ENCODE peak calls at places on chromosomes 4 and X, in ten cellular contexts. L is GM23338, P is tibial nerve, O is right atrium auricular region, G is left ventricle myocardium inferior, Q is A673, D is IMR-90, W is PC-9, E is astrocyte of the spinal cord, C is neural crest cell. H is an unnamed sample.

GRCh38 chrX:153819398-153820083 is 10.8 kb downstream of the PDZD4 start:
- DNase-seq in O (no peak), G (no peak), D (no peak), L (no peak), C (no peak), E (no peak), P (no peak), Q (no peak), W (no peak), H (no peak)

GRCh38 chr4:52250124-52250523 is 199.0 kb downstream of the SPATA18 start:
- DNase-seq in D (no peak), E (peak), G (peak), O (peak), Q (peak), C (no peak), L (no peak), P (peak), W (no peak), H (peak)

GRCh38 chr4:88291003-88291402 is 6.6 kb upstream of the PPM1K start:
- DNase-seq in E (peak), W (no peak), L (peak), G (no peak), D (peak), C (no peak), Q (no peak), O (no peak), P (peak), H (no peak)

GRCh38 chr4:168886361-168886760 is 123.7 kb downstream of the CBR4 start:
- DNase-seq in C (no peak), Q (no peak), W (peak), D (peak), L (no peak), E (peak), P (no peak), O (no peak), G (no peak), H (no peak)

GRCh38 chr4:161256172-161256571 is 907.6 kb downstream of the FSTL5 start:
- DNase-seq in P (no peak), L (peak), E (peak), W (no peak), C (no peak), G (no peak), D (no peak), O (no peak), Q (peak), H (no peak)

GRCh38 chr4:22093126-22093525 is 144.6 kb upstream of the KCNIP4 start:
- DNase-seq in O (no peak), L (no peak), P (no peak), G (no peak), E (no peak), D (no peak), C (no peak), Q (no peak), W (no peak), H (no peak)

GRCh38 chrX:142089193-142089592 is 115.9 kb downstream of the MAGEC2 start:
- DNase-seq in E (peak), C (no peak), D (peak), L (peak), O (no peak), P (no peak), W (no peak), Q (no peak), G (no peak), H (no peak)

GRCh38 chr4:38210396-38211114 is 250.4 kb downstream of the PTTG2 start:
- DNase-seq in L (peak), D (no peak), Q (no peak), E (peak), O (no peak), W (no peak), G (no peak), P (no peak), C (no peak), H (no peak)

GRCh38 chr4:110907801-110908313 is 285.0 kb upstream of the PITX2 start:
- DNase-seq in W (no peak), P (no peak), G (no peak), E (no peak), C (no peak), Q (no peak), L (no peak), O (no peak), D (no peak), H (no peak)

GRCh38 chr4:72631296-72631695 is 62.3 kb upstream of the ADAMTS3 start:
- DNase-seq in E (peak), G (peak), P (peak), D (peak), W (peak), C (no peak), Q (no peak), L (no peak), O (no peak), H (no peak)

GRCh38 chr4:27716693-27717505 is 856.3 kb downstream of the STIM2 start:
- DNase-seq in O (no peak), P (no peak), D (no peak), Q (no peak), C (no peak), G (no peak), L (peak), W (no peak), E (no peak), H (no peak)
- TF ChIP-seq CTCF in O (no peak), P (no peak), D (no peak), Q (no peak), C (no peak), G (no peak), L (peak), W (no peak), E (peak), H (no peak)

DNA sequence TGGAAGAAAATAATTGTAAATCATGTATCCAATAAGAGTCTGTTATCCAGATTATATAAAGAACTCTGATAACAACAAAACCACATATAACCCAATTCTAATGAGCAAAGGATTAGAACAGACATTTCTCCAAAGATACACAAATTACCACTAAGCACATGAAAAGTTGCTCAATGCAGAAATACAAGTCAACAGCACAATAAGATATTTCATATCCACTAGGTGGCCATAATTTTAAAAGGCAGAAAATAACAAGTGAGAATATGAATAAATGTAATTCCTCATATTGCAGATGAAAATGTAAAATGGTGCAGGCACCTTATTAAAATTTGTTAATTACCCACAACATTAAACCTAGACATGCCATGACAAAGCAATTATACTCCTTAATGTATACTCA is 73.9 kb upstream of the ZCCHC13 start:
- DNase-seq in W (no peak), L (no peak), P (no peak), C (no peak), D (no peak), E (no peak), O (no peak), G (no peak), Q (no peak), H (no peak)
- TF ChIP-seq CTCF in W (no peak), L (no peak), P (peak), C (peak), D (no peak), E (no peak), O (no peak), G (peak), Q (peak), H (no peak)

DNA sequence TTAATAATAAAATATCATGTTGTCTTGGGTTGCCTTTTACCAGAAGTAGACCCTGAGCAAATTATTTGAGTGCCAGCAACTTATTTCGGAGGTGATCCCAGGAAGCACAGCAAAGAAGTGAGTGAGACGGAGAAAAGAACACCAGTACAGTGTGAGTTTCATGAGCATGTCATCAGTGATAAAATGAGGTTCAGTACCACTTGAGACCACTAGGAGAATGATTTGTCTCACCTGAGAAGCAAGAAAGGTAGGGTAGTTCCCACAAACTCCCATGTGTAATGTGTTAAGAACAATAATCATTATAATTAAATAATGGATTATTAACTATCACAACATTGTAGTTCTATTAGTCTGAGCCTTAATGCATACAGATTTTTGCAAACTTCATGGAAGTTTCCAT is 112.8 kb upstream of the DMD start:
- DNase-seq in L (peak), W (no peak), C (no peak), P (no peak), E (no peak), G (no peak), Q (no peak), D (no peak), O (no peak), H (no peak)
- TF ChIP-seq CTCF in L (peak), W (peak), C (peak), P (no peak), E (no peak), G (no peak), Q (no peak), D (no peak), O (no peak), H (no peak)

GRCh38 chr4:53476232-53477037 is 99.0 kb downstream of the FIP1L1 start:
- DNase-seq in O (no peak), L (peak), P (peak), C (no peak), Q (no peak), E (peak), G (no peak), D (peak), W (no peak), H (peak)
- TF ChIP-seq CTCF in O (no peak), L (no peak), P (no peak), C (no peak), Q (no peak), E (no peak), G (no peak), D (no peak), W (no peak), H (no peak)

DNA sequence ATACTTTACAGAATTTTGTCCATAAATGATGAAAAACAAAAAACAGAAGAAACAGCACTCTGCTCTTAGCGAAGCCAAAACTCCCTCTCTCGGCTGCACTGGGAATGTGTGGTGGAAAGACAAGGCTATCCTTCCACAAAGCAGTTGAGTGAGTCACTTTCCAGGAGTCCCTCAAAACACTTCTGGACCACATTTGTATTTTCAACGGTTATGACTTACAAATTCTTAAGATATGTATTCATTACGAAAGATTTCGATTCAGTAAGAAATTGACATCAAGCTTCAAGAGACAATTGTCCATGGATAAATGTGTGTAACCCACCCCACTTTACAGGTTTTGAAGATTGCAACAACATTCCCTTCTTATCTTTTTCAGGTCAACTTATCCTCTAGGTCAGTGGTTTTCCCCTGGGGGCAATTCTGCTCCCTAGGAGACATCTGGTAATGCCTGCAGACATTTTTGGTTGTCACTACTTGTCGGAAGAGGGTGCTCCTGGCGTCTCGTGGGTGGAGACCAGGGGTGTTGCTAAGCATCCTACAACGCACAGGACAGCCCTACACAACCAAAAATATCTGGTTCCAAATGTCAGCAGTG is 66.7 kb upstream of the MTNR1A start:
- DNase-seq in C (no peak), Q (no peak), P (no peak), D (peak), G (no peak), L (no peak), O (no peak), E (peak), W (peak), H (no peak)
- TF ChIP-seq CTCF in C (no peak), Q (no peak), P (no peak), D (peak), G (peak), L (no peak), O (peak), E (peak), W (no peak), H (no peak)

H was measured in coronary artery.